ENCODE peak calls at places on chromosomes 5 and 9, in eight cellular contexts. One of them, this sample, is unnamed.

GRCh38 chr5:72503888-72504491 is 3.2 kb downstream of the ZNF366 start:
- DNase-seq in RPMI8226: no peak
- DNase-seq in Ammon's horn: no peak
- DNase-seq in stimulated activated CD8-positive, alpha-beta memory T cell treated with anti-CD3 and anti-CD28 coated beads, Interleukin-2, amount 100 ng/mL, for 1 hour: no peak
- DNase-seq in WTC11: no peak
- DNase-seq in NCI-H1092 treated with DMSO at 0.1 percent for 48 hours: no peak
- DNase-seq in fibroblast of lung: peak
- DNase-seq in activated T-helper 1 cell treated with anti-CD3 and anti-CD28 coated beads, Interleukin-12 subunit alpha, Interleukin-12 subunit beta, Interleukin-2, Interleukin-4 antibody, amounts not matched to agents 30 ng/mL and 10 ng/mL and 1 ng/mL, durations not matched to agents 14 hours and 24 hours and 36 hours: no peak
- DNase-seq in this sample: peak

GRCh38 chr9:72467766-72468738 is 53.4 kb upstream of the TMC1 start:
- DNase-seq in RPMI8226: no peak
- DNase-seq in Ammon's horn: no peak
- DNase-seq in stimulated activated CD8-positive, alpha-beta memory T cell treated with anti-CD3 and anti-CD28 coated beads, Interleukin-2, amount 100 ng/mL, for 1 hour: no peak
- DNase-seq in WTC11: no peak
- DNase-seq in NCI-H1092 treated with DMSO at 0.1 percent for 48 hours: no peak
- DNase-seq in fibroblast of lung: peak
- DNase-seq in activated T-helper 1 cell treated with anti-CD3 and anti-CD28 coated beads, Interleukin-12 subunit alpha, Interleukin-12 subunit beta, Interleukin-2, Interleukin-4 antibody, amounts not matched to agents 30 ng/mL and 10 ng/mL and 1 ng/mL, durations not matched to agents 14 hours and 24 hours and 36 hours: no peak
- DNase-seq in this sample: no peak

GRCh38 chr5:143241892-143242291 is 161.6 kb downstream of the NR3C1 start:
- DNase-seq in RPMI8226: no peak
- DNase-seq in Ammon's horn: no peak
- DNase-seq in stimulated activated CD8-positive, alpha-beta memory T cell treated with anti-CD3 and anti-CD28 coated beads, Interleukin-2, amount 100 ng/mL, for 1 hour: no peak
- DNase-seq in WTC11: no peak
- DNase-seq in NCI-H1092 treated with DMSO at 0.1 percent for 48 hours: no peak
- DNase-seq in fibroblast of lung: peak
- DNase-seq in activated T-helper 1 cell treated with anti-CD3 and anti-CD28 coated beads, Interleukin-12 subunit alpha, Interleukin-12 subunit beta, Interleukin-2, Interleukin-4 antibody, amounts not matched to agents 30 ng/mL and 10 ng/mL and 1 ng/mL, durations not matched to agents 14 hours and 24 hours and 36 hours: no peak
- DNase-seq in this sample: no peak

GRCh38 chr9:12094051-12094450 is 599.1 kb upstream of the TYRP1 start:
- DNase-seq in RPMI8226: no peak
- DNase-seq in Ammon's horn: no peak
- DNase-seq in stimulated activated CD8-positive, alpha-beta memory T cell treated with anti-CD3 and anti-CD28 coated beads, Interleukin-2, amount 100 ng/mL, for 1 hour: no peak
- DNase-seq in WTC11: no peak
- DNase-seq in NCI-H1092 treated with DMSO at 0.1 percent for 48 hours: no peak
- DNase-seq in fibroblast of lung: no peak
- DNase-seq in activated T-helper 1 cell treated with anti-CD3 and anti-CD28 coated beads, Interleukin-12 subunit alpha, Interleukin-12 subunit beta, Interleukin-2, Interleukin-4 antibody, amounts not matched to agents 30 ng/mL and 10 ng/mL and 1 ng/mL, durations not matched to agents 14 hours and 24 hours and 36 hours: no peak
- DNase-seq in this sample: no peak

GRCh38 chr5:80712914-80713313 is 58.1 kb upstream of the DHFR start:
- DNase-seq in RPMI8226: no peak
- DNase-seq in Ammon's horn: no peak
- DNase-seq in stimulated activated CD8-positive, alpha-beta memory T cell treated with anti-CD3 and anti-CD28 coated beads, Interleukin-2, amount 100 ng/mL, for 1 hour: no peak
- DNase-seq in WTC11: no peak
- DNase-seq in NCI-H1092 treated with DMSO at 0.1 percent for 48 hours: no peak
- DNase-seq in fibroblast of lung: no peak
- DNase-seq in activated T-helper 1 cell treated with anti-CD3 and anti-CD28 coated beads, Interleukin-12 subunit alpha, Interleukin-12 subunit beta, Interleukin-2, Interleukin-4 antibody, amounts not matched to agents 30 ng/mL and 10 ng/mL and 1 ng/mL, durations not matched to agents 14 hours and 24 hours and 36 hours: no peak
- DNase-seq in this sample: no peak

GRCh38 chr9:137315581-137316011 is 13.5 kb upstream of the NRARP start:
- DNase-seq in RPMI8226: no peak
- DNase-seq in Ammon's horn: no peak
- DNase-seq in stimulated activated CD8-positive, alpha-beta memory T cell treated with anti-CD3 and anti-CD28 coated beads, Interleukin-2, amount 100 ng/mL, for 1 hour: no peak
- DNase-seq in WTC11: no peak
- DNase-seq in NCI-H1092 treated with DMSO at 0.1 percent for 48 hours: no peak
- DNase-seq in fibroblast of lung: no peak
- DNase-seq in activated T-helper 1 cell treated with anti-CD3 and anti-CD28 coated beads, Interleukin-12 subunit alpha, Interleukin-12 subunit beta, Interleukin-2, Interleukin-4 antibody, amounts not matched to agents 30 ng/mL and 10 ng/mL and 1 ng/mL, durations not matched to agents 14 hours and 24 hours and 36 hours: no peak
- DNase-seq in this sample: no peak

GRCh38 chr5:93886917-93887361 is 145.5 kb upstream of the POU5F2 start:
- DNase-seq in RPMI8226: no peak
- DNase-seq in Ammon's horn: no peak
- DNase-seq in stimulated activated CD8-positive, alpha-beta memory T cell treated with anti-CD3 and anti-CD28 coated beads, Interleukin-2, amount 100 ng/mL, for 1 hour: no peak
- DNase-seq in WTC11: no peak
- DNase-seq in NCI-H1092 treated with DMSO at 0.1 percent for 48 hours: no peak
- DNase-seq in fibroblast of lung: no peak
- DNase-seq in activated T-helper 1 cell treated with anti-CD3 and anti-CD28 coated beads, Interleukin-12 subunit alpha, Interleukin-12 subunit beta, Interleukin-2, Interleukin-4 antibody, amounts not matched to agents 30 ng/mL and 10 ng/mL and 1 ng/mL, durations not matched to agents 14 hours and 24 hours and 36 hours: no peak
- DNase-seq in this sample: no peak

GRCh38 chr9:135850737-135851136 is 56.6 kb downstream of the CAMSAP1 start:
- DNase-seq in RPMI8226: no peak
- DNase-seq in Ammon's horn: no peak
- DNase-seq in stimulated activated CD8-positive, alpha-beta memory T cell treated with anti-CD3 and anti-CD28 coated beads, Interleukin-2, amount 100 ng/mL, for 1 hour: no peak
- DNase-seq in WTC11: no peak
- DNase-seq in NCI-H1092 treated with DMSO at 0.1 percent for 48 hours: no peak
- DNase-seq in fibroblast of lung: peak
- DNase-seq in activated T-helper 1 cell treated with anti-CD3 and anti-CD28 coated beads, Interleukin-12 subunit alpha, Interleukin-12 subunit beta, Interleukin-2, Interleukin-4 antibody, amounts not matched to agents 30 ng/mL and 10 ng/mL and 1 ng/mL, durations not matched to agents 14 hours and 24 hours and 36 hours: no peak
- DNase-seq in this sample: no peak

GRCh38 chr9:16628421-16628820 is 242.0 kb downstream of the BNC2 start:
- DNase-seq in RPMI8226: no peak
- DNase-seq in Ammon's horn: no peak
- DNase-seq in stimulated activated CD8-positive, alpha-beta memory T cell treated with anti-CD3 and anti-CD28 coated beads, Interleukin-2, amount 100 ng/mL, for 1 hour: no peak
- DNase-seq in WTC11: no peak
- DNase-seq in NCI-H1092 treated with DMSO at 0.1 percent for 48 hours: no peak
- DNase-seq in fibroblast of lung: peak
- DNase-seq in activated T-helper 1 cell treated with anti-CD3 and anti-CD28 coated beads, Interleukin-12 subunit alpha, Interleukin-12 subunit beta, Interleukin-2, Interleukin-4 antibody, amounts not matched to agents 30 ng/mL and 10 ng/mL and 1 ng/mL, durations not matched to agents 14 hours and 24 hours and 36 hours: no peak
- DNase-seq in this sample: no peak

This sample was measured in A549.